ENCODE peak calls at places on chromosomes 6 and 20, in eight cellular contexts. D, O, I, S, X, M, G and H are unnamed samples.

GRCh38 chr6:133241901-133242760 is 974 bp downstream of the EYA4 start:
- DNase-seq in O (peak; percentile 80), S (peak; percentile 6), M (peak; percentile 12), I (no peak), G (peak; percentile 68), X (peak; percentile 43), D (no peak), H (no peak)

GRCh38 chr6:50661636-50662035 is 51.7 kb upstream of the TFAP2D start:
- DNase-seq in O (no peak), X (no peak), I (no peak), S (no peak), M (peak; percentile 86), G (no peak), D (no peak), H (no peak)

GRCh38 chr6:150881911-150882481 is 16.5 kb downstream of the MTHFD1L start:
- DNase-seq in G (no peak), S (peak; percentile 13), D (no peak), M (peak; percentile 98), I (peak; percentile 88), X (peak; percentile 98), O (no peak), H (peak; percentile 64)

GRCh38 chr6:90574610-90575009 is 12.3 kb downstream of the MAP3K7 start:
- DNase-seq in X (peak; percentile 28), I (no peak), G (no peak), S (no peak), D (no peak), O (no peak), M (peak; percentile 9), H (no peak)

GRCh38 chr20:38032585-38033329 is 499 bp downstream of the TTI1 start:
- DNase-seq in M (no peak), X (no peak), I (no peak), S (peak; percentile 23), O (peak; percentile 50), G (peak; percentile 90), D (no peak), H (peak; percentile 25)

GRCh38 chr6:12415980-12416598 is 125.9 kb downstream of the EDN1 start:
- DNase-seq in I (no peak), G (no peak), D (no peak), O (no peak), S (no peak), X (no peak), M (no peak), H (no peak)

GRCh38 chr20:46203510-46203837 is 85.4 kb downstream of the CD40 start:
- DNase-seq in I (no peak), G (no peak), D (no peak), M (no peak), S (no peak), X (no peak), O (no peak), H (no peak)

GRCh38 chr6:132388291-132388690 is 13.0 kb downstream of the MOXD1 start:
- DNase-seq in I (no peak), S (no peak), G (no peak), D (no peak), O (no peak), M (no peak), X (no peak), H (no peak)

GRCh38 chr6:104281370-104281769 is 578.3 kb downstream of the HACE1 start:
- DNase-seq in M (no peak), I (no peak), G (no peak), X (no peak), S (no peak), O (no peak), D (no peak), H (no peak)

GRCh38 chr20:12012241-12013222 is 94.8 kb downstream of the BTBD3 start:
- DNase-seq in G (no peak), X (peak; percentile 69), O (no peak), M (peak; percentile 70), D (peak; percentile 36), I (peak; percentile 11), S (peak; percentile 72), H (peak; percentile 64)

GRCh38 chr20:8454137-8454712 is 322.2 kb downstream of the PLCB1 start:
- DNase-seq in D (no peak), M (peak; percentile 80), G (no peak), O (no peak), X (peak; percentile 93), I (peak; percentile 71), S (peak; percentile 19), H (peak; percentile 55)

GRCh38 chr20:46277602-46278001 is 30.7 kb downstream of the CDH22 start:
- DNase-seq in S (no peak), X (no peak), D (no peak), M (no peak), O (no peak), G (peak; percentile 32), I (no peak), H (no peak)

GRCh38 chr20:36317675-36318074 is 11.5 kb downstream of the DLGAP4 start:
- DNase-seq in I (no peak), X (no peak), M (no peak), G (peak; percentile 10), D (no peak), O (peak; percentile 18), S (no peak), H (no peak)

DNA sequence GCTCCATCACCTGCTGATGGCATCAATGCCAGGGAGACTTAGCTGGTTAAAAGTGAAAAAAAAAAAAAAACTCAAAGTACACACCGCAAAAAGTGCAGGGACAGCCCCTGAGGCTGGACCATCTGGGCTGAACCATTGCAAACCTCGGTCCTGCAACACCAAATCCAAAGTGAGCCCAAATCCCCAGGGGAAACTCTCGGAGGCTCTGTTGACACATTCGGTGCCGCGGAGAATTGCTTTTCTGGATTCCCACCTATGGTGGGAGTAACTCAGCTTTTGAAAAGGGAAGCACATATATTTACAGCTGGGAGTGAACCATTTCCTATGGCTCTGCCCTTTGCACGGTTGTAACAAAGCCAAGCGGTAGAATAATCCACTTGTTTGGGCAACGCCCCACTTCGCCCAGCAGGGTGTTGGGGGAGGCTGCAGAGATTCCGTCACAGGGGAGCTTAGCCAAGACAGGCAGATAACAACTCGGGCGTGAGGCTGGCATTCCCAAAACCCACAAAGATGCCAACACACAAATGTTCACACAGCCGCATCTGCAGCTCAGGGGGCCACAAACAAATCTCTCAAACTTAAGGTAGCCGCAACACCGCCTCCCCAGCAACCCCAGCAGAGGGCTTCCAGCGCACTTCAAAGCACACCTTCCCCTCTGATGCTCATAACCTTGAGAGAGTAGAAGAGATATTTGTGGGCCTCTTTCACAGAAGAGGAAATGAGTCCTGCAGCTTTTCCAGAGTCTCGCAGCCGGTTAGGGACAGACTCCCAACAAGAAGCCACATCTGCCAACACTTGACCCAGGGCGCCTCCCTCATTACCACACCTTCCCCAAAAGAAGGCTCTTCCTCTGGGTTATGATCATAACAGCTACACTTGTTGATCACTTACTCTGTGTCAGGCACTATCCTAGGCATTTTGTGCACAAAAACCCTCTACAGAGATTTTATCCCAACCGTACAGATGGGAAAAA is 11.4 kb downstream of the ZC3H12D start:
- DNase-seq in O (no peak), D (no peak), X (peak; percentile 20), G (peak; percentile 79), S (no peak), I (no peak), M (no peak), H (no peak)
- TF ChIP-seq CTCF in O (no peak), D (no peak), X (no peak), G (no peak), S (no peak), I (no peak), M (no peak), H (no peak)

GRCh38 chr6:165624871-165625639 is 38.0 kb downstream of the PDE10A start:
- DNase-seq in G (no peak), I (no peak), X (no peak), M (no peak), D (no peak), S (no peak), O (no peak), H (no peak)

GRCh38 chr6:165617528-165617927 is 45.5 kb downstream of the PDE10A start:
- DNase-seq in S (no peak), M (no peak), G (no peak), O (no peak), I (no peak), X (no peak), D (no peak), H (no peak)

GRCh38 chr6:165626711-165627110 is 36.3 kb downstream of the PDE10A start:
- DNase-seq in M (no peak), D (no peak), X (no peak), G (no peak), O (no peak), I (no peak), S (no peak), H (no peak)

GRCh38 chr6:165618241-165618640 is 44.8 kb downstream of the PDE10A start:
- DNase-seq in M (no peak), I (no peak), X (no peak), S (no peak), O (no peak), G (no peak), D (no peak), H (no peak)

GRCh38 chr6:165621950-165622349 is 41.1 kb downstream of the PDE10A start:
- DNase-seq in I (no peak), X (no peak), M (no peak), G (no peak), O (no peak), S (no peak), D (no peak), H (no peak)
- H3K27ac ChIP-seq in I (no peak overlapping the region), X (no peak overlapping the region), M (no peak overlapping the region), G (no peak overlapping the region), O (no peak overlapping the region), S (no peak overlapping the region), D (no peak overlapping the region), H (no peak overlapping the region)

DNA sequence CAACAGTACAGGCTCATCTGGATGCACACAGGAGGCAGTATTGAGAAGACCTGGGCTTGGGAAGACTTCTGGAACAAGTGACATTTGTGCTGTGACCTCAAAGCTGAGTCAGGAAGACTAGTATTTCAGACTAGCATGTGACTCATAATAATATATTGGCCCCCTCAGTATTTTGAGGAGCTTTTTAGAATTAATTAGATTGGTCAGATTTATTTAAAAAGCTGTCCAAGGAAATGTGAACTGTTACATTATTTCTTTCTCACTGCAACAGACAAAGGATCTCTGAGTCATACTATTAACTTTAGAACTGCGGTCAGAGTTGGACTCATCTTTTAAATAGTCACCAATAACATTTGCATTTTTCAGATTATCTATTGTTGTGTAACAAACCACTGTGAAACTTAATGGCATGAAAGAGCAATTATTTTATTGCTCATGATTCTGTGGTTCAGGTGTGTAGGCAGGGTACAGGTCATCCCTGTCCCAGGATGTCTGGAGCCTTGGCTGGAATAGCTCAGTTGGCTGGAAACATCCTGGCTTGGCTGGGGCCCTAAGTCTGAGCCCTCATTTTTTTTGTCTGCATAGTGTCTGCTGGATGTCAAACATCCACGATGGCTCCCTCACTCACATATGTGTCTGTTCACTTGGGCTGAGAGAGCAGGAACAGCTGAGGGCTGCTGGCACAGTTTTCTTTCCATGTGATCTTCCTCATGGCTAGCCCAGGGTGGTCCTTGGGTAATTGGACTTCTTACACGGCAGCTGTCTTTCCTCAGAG is 46.8 kb downstream of the MAP3K4 start:
- DNase-seq in O (no peak), X (peak; percentile 78), D (no peak), S (no peak), M (peak; percentile 5), I (peak; percentile 70), G (no peak), H (peak; percentile 81)
- TF ChIP-seq CTCF in O (no peak), X (peak; percentile 26), D (no peak), S (no peak), M (no peak), I (peak; percentile 48), G (no peak), H (no peak)

DNA sequence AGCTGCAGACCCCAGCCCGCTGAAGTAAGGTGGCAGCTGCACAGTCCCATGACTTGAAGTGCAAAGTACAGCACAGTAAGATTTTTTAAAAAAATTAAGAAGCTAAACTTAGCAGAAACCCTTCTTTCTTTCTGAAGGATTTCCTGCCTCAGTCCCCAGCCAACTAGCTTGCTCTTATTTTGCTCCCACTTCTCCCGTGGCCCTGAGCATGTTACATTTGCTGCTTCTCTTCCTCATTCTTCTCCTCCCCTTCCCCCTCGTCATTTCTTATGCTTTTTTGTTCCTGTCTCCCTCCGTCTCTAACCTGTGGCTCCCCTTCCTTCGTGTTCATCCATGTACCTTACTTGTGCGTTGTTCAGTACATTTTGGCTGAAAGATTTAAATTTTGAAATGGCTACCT is 123.0 kb downstream of the SASH1 start:
- DNase-seq in D (no peak), S (no peak), I (no peak), X (no peak), G (no peak), O (no peak), M (no peak), H (no peak)
- H3K27ac ChIP-seq in D (no peak overlapping the region), S (peak overlapping the region; percentile 6), I (no peak overlapping the region), X (no peak overlapping the region), G (no peak overlapping the region), O (peak overlapping the region; percentile 46), M (no peak overlapping the region), H (no peak overlapping the region)